ENCODE peak calls at places on chromosomes 16 and 17, in six cellular contexts. S, U, A, Y, V and H are unnamed samples.

GRCh38 chr16:14415291-14415690 is 214.8 kb downstream of the PARN start:
- DNase-seq in S (no peak), U (no peak), A (no peak), Y (no peak), V (no peak), H (no peak)

GRCh38 chr16:48526058-48526957 is 83.7 kb downstream of the N4BP1 start:
- DNase-seq in S (no peak), U (peak), A (no peak), Y (no peak), V (peak), H (peak)

GRCh38 chr17:60528828-60529227 is 2.8 kb upstream of the APPBP2 start:
- DNase-seq in S (no peak), U (no peak), A (no peak), Y (no peak), V (no peak), H (no peak)

GRCh38 chr16:336269-336668 is 16.3 kb downstream of the AXIN1 start:
- DNase-seq in S (no peak), U (no peak), A (no peak), Y (no peak), V (no peak), H (no peak)

GRCh38 chr16:27639588-27640276 is 89.8 kb downstream of the KATNIP start:
- DNase-seq in S (peak), U (peak), A (peak), Y (no peak), V (peak), H (no peak)

GRCh38 chr16:3576211-3576610 is 992 bp downstream of the NLRC3 start:
- DNase-seq in S (no peak), U (peak), A (no peak), Y (peak), V (no peak), H (no peak)

GRCh38 chr16:15592324-15592723 is 50.6 kb downstream of the MARF1 start:
- DNase-seq in S (no peak), U (peak), A (no peak), Y (peak), V (no peak), H (peak)

GRCh38 chr16:25052530-25052929 is 37.4 kb upstream of the ARHGAP17 start:
- DNase-seq in S (no peak), U (no peak), A (no peak), Y (no peak), V (no peak), H (no peak)

GRCh38 chr17:40536731-40537171 is 28.5 kb downstream of the CCR7 start:
- DNase-seq in S (no peak), U (no peak), A (no peak), Y (no peak), V (no peak), H (peak)

GRCh38 chr16:64926476-64926875 is 195.4 kb downstream of the CDH11 start:
- DNase-seq in S (no peak), U (no peak), A (no peak), Y (no peak), V (no peak), H (no peak)

GRCh38 chr17:18069101-18069500 is 18.6 kb upstream of the DRG2 start:
- DNase-seq in S (no peak), U (no peak), A (no peak), Y (no peak), V (no peak), H (no peak)

GRCh38 chr16:11205754-11206459 is 50.1 kb downstream of the SOCS1 start:
- DNase-seq in S (no peak), U (no peak), A (no peak), Y (no peak), V (no peak), H (peak)

GRCh38 chr16:77951788-77952187 is 70.6 kb upstream of the CLEC3A start:
- DNase-seq in S (no peak), U (no peak), A (no peak), Y (no peak), V (peak), H (no peak)

GRCh38 chr17:79473836-79474204 is 137.0 kb downstream of the RBFOX3 start:
- DNase-seq in S (no peak), U (no peak), A (no peak), Y (no peak), V (no peak), H (no peak)

GRCh38 chr16:74563828-74564263 is 43.1 kb downstream of the GLG1 start:
- DNase-seq in S (no peak), U (no peak), A (peak), Y (no peak), V (no peak), H (no peak)

GRCh38 chr17:81735181-81736102 is 23.4 kb downstream of the SLC25A10 start:
- DNase-seq in S (peak), U (no peak), A (no peak), Y (no peak), V (no peak), H (peak)

GRCh38 chr16:88387941-88388627 is 5.3 kb downstream of the ZNF469 start:
- DNase-seq in S (no peak), U (no peak), A (peak), Y (no peak), V (peak), H (peak)

GRCh38 chr17:36791961-36792475 is 145.3 kb upstream of the LHX1 start:
- DNase-seq in S (no peak), U (no peak), A (no peak), Y (no peak), V (no peak), H (no peak)

GRCh38 chr17:63071797-63072196 is 105.8 kb downstream of the TANC2 start:
- DNase-seq in S (no peak), U (no peak), A (no peak), Y (no peak), V (no peak), H (no peak)

GRCh38 chr17:72884066-72884465 is 208.4 kb downstream of the SLC39A11 start:
- DNase-seq in S (no peak), U (no peak), A (no peak), Y (no peak), V (no peak), H (no peak)

GRCh38 chr17:29148790-29149430 is 31.3 kb downstream of the MYO18A start:
- DNase-seq in S (peak), U (peak), A (peak), Y (peak), V (peak), H (peak)

GRCh38 chr17:63609820-63610573 is 9.3 kb downstream of the TACO1 start:
- DNase-seq in S (no peak), U (peak), A (no peak), Y (no peak), V (no peak), H (no peak)

GRCh38 chr17:13047016-13047415 is 29.2 kb upstream of the ELAC2 start:
- DNase-seq in S (no peak), U (no peak), A (no peak), Y (no peak), V (no peak), H (no peak)